ENCODE peak calls at places on chromosomes 13 and 19, in eight cellular contexts. One of them, this sample, is unnamed.

GRCh38 chr13:40665061-40665753 is 1.2 kb downstream of the FOXO1 start:
- DNase-seq in heart right ventricle: peak; percentile 39
- DNase-seq in tibial artery: peak; percentile 73
- DNase-seq in lung: peak; percentile 36
- DNase-seq in left lung: peak; percentile 56
- DNase-seq in CD8-positive, alpha-beta T cell: peak; percentile 38
- DNase-seq in cardiac muscle cell: no peak
- DNase-seq in GM23338: peak; percentile 47
- DNase-seq in this sample: peak; percentile 30

GRCh38 chr19:13094771-13095392 is 7.8 kb downstream of the LYL1 start:
- DNase-seq in heart right ventricle: no peak
- DNase-seq in cardiac muscle cell: no peak
- DNase-seq in left lung: no peak
- DNase-seq in CD8-positive, alpha-beta T cell: no peak
- DNase-seq in tibial artery: no peak
- DNase-seq in GM23338: peak; percentile 73
- DNase-seq in lung: no peak
- DNase-seq in this sample: no peak

GRCh38 chr19:46357846-46358583 is 11.1 kb downstream of the PPP5C start:
- DNase-seq in lung: no peak
- DNase-seq in GM23338: no peak
- DNase-seq in heart right ventricle: no peak
- DNase-seq in left lung: no peak
- DNase-seq in CD8-positive, alpha-beta T cell: no peak
- DNase-seq in cardiac muscle cell: peak; percentile 20
- DNase-seq in tibial artery: no peak
- DNase-seq in this sample: no peak

GRCh38 chr19:39301562-39301961 is 5.4 kb downstream of the IFNL1 start:
- DNase-seq in heart right ventricle: no peak
- DNase-seq in CD8-positive, alpha-beta T cell: no peak
- DNase-seq in tibial artery: no peak
- DNase-seq in lung: no peak
- DNase-seq in GM23338: no peak
- DNase-seq in left lung: no peak
- DNase-seq in cardiac muscle cell: no peak
- DNase-seq in this sample: no peak

GRCh38 chr13:107157272-107157671 is 589.3 kb upstream of the ARGLU1 start:
- DNase-seq in cardiac muscle cell: no peak
- DNase-seq in tibial artery: no peak
- DNase-seq in left lung: no peak
- DNase-seq in heart right ventricle: no peak
- DNase-seq in lung: no peak
- DNase-seq in CD8-positive, alpha-beta T cell: no peak
- DNase-seq in GM23338: no peak
- DNase-seq in this sample: no peak

GRCh38 chr13:66210677-66211076 is 1019.5 kb downstream of the PCDH9 start:
- DNase-seq in heart right ventricle: no peak
- DNase-seq in tibial artery: no peak
- DNase-seq in CD8-positive, alpha-beta T cell: no peak
- DNase-seq in left lung: no peak
- DNase-seq in lung: no peak
- DNase-seq in GM23338: no peak
- DNase-seq in cardiac muscle cell: peak; percentile 90
- DNase-seq in this sample: no peak

GRCh38 chr13:23899555-23899954 is 2.3 kb upstream of the C1QTNF9B start:
- DNase-seq in cardiac muscle cell: peak; percentile 59
- DNase-seq in lung: no peak
- DNase-seq in CD8-positive, alpha-beta T cell: peak; percentile 23
- DNase-seq in heart right ventricle: peak; percentile 59
- DNase-seq in tibial artery: no peak
- DNase-seq in left lung: no peak
- DNase-seq in GM23338: peak; percentile 49
- DNase-seq in this sample: no peak

GRCh38 chr19:18051887-18052286 is 34.8 kb downstream of the IL12RB1 start:
- DNase-seq in heart right ventricle: peak; percentile 55
- DNase-seq in lung: no peak
- DNase-seq in cardiac muscle cell: peak; percentile 21
- DNase-seq in GM23338: no peak
- DNase-seq in left lung: no peak
- DNase-seq in CD8-positive, alpha-beta T cell: no peak
- DNase-seq in tibial artery: peak; percentile 90
- DNase-seq in this sample: no peak

GRCh38 chr13:20716951-20717350 is 13.5 kb downstream of the IL17D start:
- DNase-seq in CD8-positive, alpha-beta T cell: no peak
- DNase-seq in cardiac muscle cell: no peak
- DNase-seq in tibial artery: no peak
- DNase-seq in heart right ventricle: no peak
- DNase-seq in lung: no peak
- DNase-seq in GM23338: peak; percentile 37
- DNase-seq in left lung: no peak
- DNase-seq in this sample: no peak

GRCh38 chr19:45785097-45785496 is 2.8 kb upstream of the DMPK start:
- DNase-seq in CD8-positive, alpha-beta T cell: no peak
- DNase-seq in cardiac muscle cell: no peak
- DNase-seq in GM23338: no peak
- DNase-seq in lung: no peak
- DNase-seq in left lung: no peak
- DNase-seq in heart right ventricle: no peak
- DNase-seq in tibial artery: no peak
- DNase-seq in this sample: no peak

GRCh38 chr19:40321566-40322270 is 26.5 kb downstream of the C19orf47 start:
- DNase-seq in cardiac muscle cell: no peak
- DNase-seq in CD8-positive, alpha-beta T cell: no peak
- DNase-seq in GM23338: no peak
- DNase-seq in tibial artery: no peak
- DNase-seq in heart right ventricle: no peak
- DNase-seq in left lung: no peak
- DNase-seq in lung: no peak
- DNase-seq in this sample: no peak

GRCh38 chr13:30868806-30869470 is 37.1 kb upstream of the MEDAG start:
- DNase-seq in CD8-positive, alpha-beta T cell: no peak
- DNase-seq in heart right ventricle: no peak
- DNase-seq in tibial artery: no peak
- DNase-seq in GM23338: no peak
- DNase-seq in lung: no peak
- DNase-seq in cardiac muscle cell: no peak
- DNase-seq in left lung: no peak
- DNase-seq in this sample: no peak
- H3K4me1 ChIP-seq in CD8-positive, alpha-beta T cell: no peaks in the 10 kb centered on the region
- H3K4me1 ChIP-seq in heart right ventricle: peaks cover 11% of the 10 kb centered on the region
- H3K4me1 ChIP-seq in tibial artery: peaks cover 75% of the 10 kb centered on the region
- H3K4me1 ChIP-seq in GM23338: peaks cover 51% of the 10 kb centered on the region
- H3K4me1 ChIP-seq in lung: no peaks in the 10 kb centered on the region
- H3K4me1 ChIP-seq in cardiac muscle cell: peaks cover 29% of the 10 kb centered on the region
- H3K4me1 ChIP-seq in left lung: peaks cover 6% of the 10 kb centered on the region
- H3K4me1 ChIP-seq in this sample: no peaks in the 10 kb centered on the region

DNA sequence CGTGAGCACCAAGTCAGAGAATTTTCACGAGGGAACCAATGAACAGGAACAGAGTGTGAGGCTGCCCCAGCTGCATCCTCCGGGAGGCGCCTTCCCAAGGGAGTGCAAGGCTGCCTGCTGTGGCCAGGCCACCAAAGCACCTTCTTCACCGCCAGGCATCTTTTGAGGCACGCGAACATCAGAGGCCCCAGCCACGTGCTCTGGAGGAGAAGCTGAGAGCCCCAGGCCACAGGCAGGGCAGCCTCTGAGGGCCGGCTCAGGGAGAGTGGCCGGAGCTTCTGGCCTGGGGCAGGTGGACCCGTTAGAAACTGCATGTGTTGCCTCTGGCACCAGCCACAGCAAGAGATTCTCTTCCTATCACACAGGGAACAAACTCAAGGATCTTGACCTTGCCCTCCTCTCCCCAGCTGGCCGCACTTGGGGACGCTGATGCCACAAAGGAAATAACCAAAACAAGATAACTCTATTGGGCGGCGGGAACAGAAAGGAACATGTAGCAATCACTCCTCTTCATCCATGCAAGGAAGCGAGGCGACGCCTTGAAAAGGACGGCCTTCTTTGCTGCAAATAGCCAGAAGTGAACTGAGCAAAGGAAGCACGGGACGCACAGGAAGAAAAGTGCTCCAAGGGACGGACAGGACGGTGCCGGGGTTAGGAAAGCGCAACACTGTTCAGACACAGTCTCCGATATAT is 19.9 kb downstream of the GAS6 start:
- DNase-seq in CD8-positive, alpha-beta T cell: no peak
- DNase-seq in GM23338: peak; percentile 45
- DNase-seq in cardiac muscle cell: no peak
- DNase-seq in lung: no peak
- DNase-seq in heart right ventricle: no peak
- DNase-seq in tibial artery: peak; percentile 60
- DNase-seq in left lung: peak; percentile 29
- DNase-seq in this sample: no peak
- TF ChIP-seq CTCF in CD8-positive, alpha-beta T cell: no peak
- TF ChIP-seq CTCF in GM23338: peak; percentile 57
- TF ChIP-seq CTCF in cardiac muscle cell: no peak
- TF ChIP-seq CTCF in lung: no peak
- TF ChIP-seq CTCF in heart right ventricle: no peak
- TF ChIP-seq CTCF in tibial artery: no peak
- TF ChIP-seq CTCF in left lung: no peak
- TF ChIP-seq CTCF in this sample: no peak

GRCh38 chr13:98483636-98484288 is 93.1 kb downstream of the STK24 start:
- DNase-seq in GM23338: no peak
- DNase-seq in cardiac muscle cell: no peak
- DNase-seq in CD8-positive, alpha-beta T cell: no peak
- DNase-seq in left lung: no peak
- DNase-seq in lung: no peak
- DNase-seq in tibial artery: no peak
- DNase-seq in heart right ventricle: no peak
- DNase-seq in this sample: peak; percentile 27
- H3K4me1 ChIP-seq in GM23338: peaks cover 81% of the 10 kb centered on the region
- H3K4me1 ChIP-seq in cardiac muscle cell: peaks cover 79% of the 10 kb centered on the region
- H3K4me1 ChIP-seq in CD8-positive, alpha-beta T cell: peaks cover 26% of the 10 kb centered on the region
- H3K4me1 ChIP-seq in left lung: peaks cover 82% of the 10 kb centered on the region
- H3K4me1 ChIP-seq in lung: peaks cover 39% of the 10 kb centered on the region
- H3K4me1 ChIP-seq in tibial artery: peaks cover 42% of the 10 kb centered on the region
- H3K4me1 ChIP-seq in heart right ventricle: peaks cover 85% of the 10 kb centered on the region
- H3K4me1 ChIP-seq in this sample: peaks cover 5% of the 10 kb centered on the region

GRCh38 chr19:11783767-11784166 is 14.6 kb upstream of the ZNF491 start:
- DNase-seq in left lung: no peak
- DNase-seq in GM23338: no peak
- DNase-seq in lung: no peak
- DNase-seq in CD8-positive, alpha-beta T cell: no peak
- DNase-seq in cardiac muscle cell: no peak
- DNase-seq in tibial artery: no peak
- DNase-seq in heart right ventricle: no peak
- DNase-seq in this sample: no peak
- TF ChIP-seq CTCF in left lung: no peak
- TF ChIP-seq CTCF in GM23338: no peak
- TF ChIP-seq CTCF in lung: no peak
- TF ChIP-seq CTCF in CD8-positive, alpha-beta T cell: no peak
- TF ChIP-seq CTCF in cardiac muscle cell: no peak
- TF ChIP-seq CTCF in tibial artery: no peak
- TF ChIP-seq CTCF in heart right ventricle: no peak
- TF ChIP-seq CTCF in this sample: no peak

DNA sequence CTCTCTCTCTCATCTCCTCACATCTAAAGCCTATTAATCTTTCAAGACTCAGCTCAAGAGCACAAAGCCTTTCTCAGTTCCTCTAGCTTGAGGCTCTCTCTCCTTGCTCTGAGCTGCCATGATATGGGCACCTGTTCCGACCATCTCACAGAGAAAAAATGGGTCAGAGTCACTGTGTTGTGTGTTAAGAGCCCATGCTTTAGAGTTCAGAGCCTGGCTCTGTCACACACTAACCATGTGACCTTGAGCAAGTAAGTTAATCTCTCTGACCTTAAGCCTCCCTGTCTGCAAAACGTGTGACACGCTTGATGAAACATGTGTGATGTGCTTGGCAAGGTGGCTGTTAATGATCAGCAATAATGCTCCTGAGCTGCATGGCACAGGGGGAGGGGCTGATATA is 245.2 kb downstream of the DLEU7 start:
- DNase-seq in tibial artery: no peak
- DNase-seq in lung: no peak
- DNase-seq in CD8-positive, alpha-beta T cell: no peak
- DNase-seq in left lung: no peak
- DNase-seq in cardiac muscle cell: no peak
- DNase-seq in GM23338: no peak
- DNase-seq in heart right ventricle: no peak
- DNase-seq in this sample: no peak
- H3K4me1 ChIP-seq in tibial artery: no peaks in the 10 kb centered on the region
- H3K4me1 ChIP-seq in lung: peaks cover 20% of the 10 kb centered on the region
- H3K4me1 ChIP-seq in CD8-positive, alpha-beta T cell: peaks cover 16% of the 10 kb centered on the region
- H3K4me1 ChIP-seq in left lung: no peaks in the 10 kb centered on the region
- H3K4me1 ChIP-seq in cardiac muscle cell: peaks cover 4% of the 10 kb centered on the region
- H3K4me1 ChIP-seq in GM23338: peaks cover 15% of the 10 kb centered on the region
- H3K4me1 ChIP-seq in heart right ventricle: peaks cover 44% of the 10 kb centered on the region
- H3K4me1 ChIP-seq in this sample: no peaks in the 10 kb centered on the region

GRCh38 chr13:57631607-57632275 is at the start of gene PCDH17:
- DNase-seq in heart right ventricle: peak; percentile 73
- DNase-seq in cardiac muscle cell: peak; percentile 51
- DNase-seq in lung: peak; percentile 42
- DNase-seq in CD8-positive, alpha-beta T cell: no peak
- DNase-seq in GM23338: peak; percentile 85
- DNase-seq in tibial artery: peak; percentile 70
- DNase-seq in left lung: peak; percentile 40
- DNase-seq in this sample: no peak

GRCh38 chr13:57633950-57634828 is 2.6 kb downstream of the PCDH17 start:
- DNase-seq in tibial artery: peak; percentile 65
- DNase-seq in left lung: no peak
- DNase-seq in heart right ventricle: peak; percentile 20
- DNase-seq in GM23338: peak; percentile 74
- DNase-seq in lung: no peak
- DNase-seq in CD8-positive, alpha-beta T cell: no peak
- DNase-seq in cardiac muscle cell: no peak
- DNase-seq in this sample: no peak

GRCh38 chr13:57632276-57633140 is 964 bp downstream of the PCDH17 start:
- DNase-seq in left lung: no peak
- DNase-seq in CD8-positive, alpha-beta T cell: no peak
- DNase-seq in cardiac muscle cell: peak; percentile 12
- DNase-seq in heart right ventricle: peak; percentile 7
- DNase-seq in GM23338: peak; percentile 65
- DNase-seq in lung: no peak
- DNase-seq in tibial artery: peak; percentile 63
- DNase-seq in this sample: no peak

GRCh38 chr13:57634829-57635165 is 3.3 kb downstream of the PCDH17 start:
- DNase-seq in GM23338: peak; percentile 43
- DNase-seq in CD8-positive, alpha-beta T cell: no peak
- DNase-seq in cardiac muscle cell: no peak
- DNase-seq in left lung: no peak
- DNase-seq in heart right ventricle: peak; percentile 19
- DNase-seq in lung: no peak
- DNase-seq in tibial artery: peak; percentile 64
- DNase-seq in this sample: no peak

GRCh38 chr13:57633141-57633949 is 1.8 kb downstream of the PCDH17 start:
- DNase-seq in heart right ventricle: peak; percentile 81
- DNase-seq in left lung: peak; percentile 38
- DNase-seq in CD8-positive, alpha-beta T cell: no peak
- DNase-seq in tibial artery: peak; percentile 82
- DNase-seq in lung: peak; percentile 41
- DNase-seq in cardiac muscle cell: peak; percentile 10
- DNase-seq in GM23338: peak; percentile 88
- DNase-seq in this sample: no peak
- TF ChIP-seq CTCF in heart right ventricle: peak; percentile 74
- TF ChIP-seq CTCF in left lung: peak; percentile 48
- TF ChIP-seq CTCF in CD8-positive, alpha-beta T cell: no peak
- TF ChIP-seq CTCF in tibial artery: peak; percentile 25
- TF ChIP-seq CTCF in lung: peak; percentile 8
- TF ChIP-seq CTCF in cardiac muscle cell: peak; percentile 29
- TF ChIP-seq CTCF in GM23338: peak; percentile 92
- TF ChIP-seq CTCF in this sample: no peak